ENCODE peak calls at places on chromosomes 6 and 20, in four cellular contexts. F is tibial nerve, U is thyroid gland, T is ascending aorta. H is an unnamed sample.

GRCh38 chr6:125793863-125794262 is 3.1 kb downstream of the NCOA7 start:
- DNase-seq in U (no peak), F (no peak), T (no peak), H (no peak)

GRCh38 chr6:136411028-136411329 is 121.3 kb upstream of the BCLAF1 start:
- DNase-seq in U (no peak), F (no peak), T (no peak), H (no peak)

GRCh38 chr20:1588166-1588868 is 30.8 kb upstream of the SIRPD start:
- DNase-seq in U (no peak), F (no peak), T (no peak), H (no peak)

GRCh38 chr6:19465760-19466159 is 371.4 kb upstream of the ID4 start:
- DNase-seq in U (no peak), F (no peak), T (no peak), H (no peak)

GRCh38 chr20:63070301-63070625 is 63.5 kb upstream of the BHLHE23 start:
- DNase-seq in F (no peak), U (no peak), T (no peak), H (no peak)

GRCh38 chr20:63661959-63662812 is 4.1 kb downstream of the RTEL1 start:
- DNase-seq in F (no peak), T (no peak), U (no peak), H (no peak)

GRCh38 chr20:24836900-24837299 is 112.2 kb upstream of the CST7 start:
- DNase-seq in F (no peak), U (no peak), T (no peak), H (no peak)

GRCh38 chr6:15716889-15717288 is 54.1 kb upstream of the DTNBP1 start:
- DNase-seq in T (no peak), U (no peak), F (no peak), H (no peak)

GRCh38 chr6:25428758-25429317 is 149.7 kb downstream of the CARMIL1 start:
- DNase-seq in T (no peak), U (no peak), F (no peak), H (no peak)

DNA sequence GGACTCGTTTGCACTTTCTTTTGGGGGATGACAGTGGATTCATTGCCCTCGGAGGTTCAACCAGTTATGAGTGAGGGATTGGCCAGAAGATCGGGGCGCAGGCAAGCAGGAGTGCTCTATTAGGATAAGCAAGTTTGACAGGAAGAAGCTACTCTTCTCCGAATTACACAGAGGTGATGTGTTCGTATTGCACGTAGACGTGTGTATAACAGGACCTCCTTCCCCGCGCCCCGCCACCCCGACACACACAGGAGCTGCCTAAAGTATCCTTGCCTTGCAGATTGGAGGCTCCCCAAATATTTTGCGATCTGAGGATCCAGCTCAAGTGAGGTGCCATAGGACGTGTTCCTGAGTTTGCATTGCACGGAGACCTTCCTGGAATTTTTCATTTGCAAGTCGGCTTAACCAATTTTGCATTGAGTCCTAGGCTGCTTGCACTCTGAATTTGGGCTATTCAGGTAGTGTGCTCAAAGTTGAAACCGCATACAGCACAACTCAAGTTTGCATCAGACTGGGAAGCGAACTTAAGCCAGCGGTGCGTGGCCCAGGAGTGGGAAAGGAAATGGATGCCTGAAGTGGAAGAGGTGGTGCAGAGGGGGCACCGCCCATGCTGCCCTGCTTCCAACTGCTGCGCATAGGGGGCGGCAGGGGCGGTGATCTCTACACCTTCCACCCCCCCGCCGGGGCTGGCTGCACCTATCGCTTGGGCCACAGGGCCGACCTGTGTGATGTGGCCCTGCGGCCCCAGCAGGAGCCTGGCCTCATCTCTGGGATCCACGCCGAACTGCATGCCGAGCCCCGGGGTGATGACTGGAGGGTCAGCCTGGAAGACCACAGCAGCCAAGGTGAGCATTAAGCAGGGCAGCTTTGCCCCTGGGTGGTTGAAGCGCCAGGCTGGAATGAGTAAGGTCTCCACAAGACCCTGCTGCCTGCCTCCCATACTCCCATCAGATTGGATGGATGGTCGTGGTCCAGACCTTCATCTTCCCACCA is 770 bp downstream of the TCF19 start:
- DNase-seq in F (peak), U (no peak), T (no peak), H (no peak)
- TF ChIP-seq CTCF in F (no peak), U (no peak), T (no peak), H (no peak)

GRCh38 chr6:101986476-101986875 is 593.0 kb downstream of the GRIK2 start:
- DNase-seq in T (no peak), U (no peak), F (no peak), H (no peak)
- H3K4me3 ChIP-seq in T (no peak), U (no peak), F (no peak), H (no peak)

DNA sequence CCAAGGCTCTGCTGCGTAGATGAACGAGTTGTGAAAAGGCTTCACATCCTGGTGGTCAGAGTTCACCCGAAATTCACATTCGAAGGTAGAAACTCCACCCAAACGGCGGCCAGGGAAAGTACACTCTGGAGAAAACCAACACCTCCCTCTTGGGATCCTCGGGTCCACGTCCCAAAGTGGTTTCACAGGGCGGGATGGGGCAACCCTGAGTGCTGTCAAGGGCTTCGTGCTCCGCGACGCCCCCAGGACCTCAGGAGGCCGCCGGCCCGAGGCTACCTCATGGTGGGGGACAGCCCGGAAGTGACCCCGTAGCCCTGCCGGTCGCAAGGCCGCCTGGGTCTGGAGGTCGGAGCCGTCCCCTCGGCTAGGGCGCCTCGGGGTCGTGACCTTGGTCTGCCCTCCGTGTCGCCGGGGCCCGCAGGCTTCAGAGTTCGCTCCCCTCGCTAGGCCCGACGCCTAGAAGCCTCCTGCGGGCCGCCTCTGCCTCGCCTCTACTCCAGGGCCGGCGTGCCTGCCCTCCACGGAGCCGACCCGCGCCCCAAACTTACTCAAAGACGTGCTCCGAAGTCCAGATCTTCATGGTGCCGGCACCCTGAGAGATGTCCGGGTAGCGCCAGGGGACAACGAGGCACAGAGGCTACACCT is at the start of gene PRELID3B:
- DNase-seq in U (peak), F (peak), T (no peak), H (no peak)
- TF ChIP-seq CTCF in U (no peak), F (no peak), T (no peak), H (no peak)

GRCh38 chr20:56157530-56158203 is 90.9 kb upstream of the MC3R start:
- DNase-seq in U (no peak), T (no peak), F (no peak), H (no peak)

GRCh38 chr20:56155625-56156024 is 92.9 kb upstream of the MC3R start:
- DNase-seq in T (no peak), F (no peak), U (no peak), H (no peak)

DNA sequence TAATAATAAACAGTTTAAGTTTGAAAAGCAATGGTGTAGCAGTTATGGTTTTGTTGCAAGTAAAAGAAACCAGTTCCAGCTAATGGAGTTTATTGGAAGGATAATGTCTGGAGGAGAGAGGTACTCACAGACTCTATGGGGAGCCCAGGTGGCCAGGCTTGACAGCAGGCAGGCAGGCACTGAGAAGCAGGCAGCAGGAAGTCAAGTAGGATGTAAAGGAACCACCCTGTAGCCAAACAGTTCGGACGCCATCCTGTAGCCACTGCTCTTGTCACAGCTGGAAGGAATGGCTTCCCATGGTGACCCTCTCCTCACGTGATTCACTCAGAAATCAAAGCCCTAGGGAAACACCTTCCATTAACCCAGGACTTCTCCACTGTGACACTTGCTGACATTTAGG is 96.7 kb upstream of the MC3R start:
- DNase-seq in F (no peak), U (no peak), T (no peak), H (no peak)
- H3K4me3 ChIP-seq in F (no peak), U (no peak), T (no peak), H (no peak)